ENCODE peak calls at places on chromosomes 16 and 17, in ten cellular contexts. One of them, this sample, is unnamed.

GRCh38 chr17:17051791-17052461 is 9.7 kb downstream of the MPRIP start:
- DNase-seq in transverse colon: peak
- DNase-seq in HepG2: peak
- DNase-seq in prostate gland: no peak
- DNase-seq in endothelial cell of umbilical vein: no peak
- DNase-seq in esophagus muscularis mucosa: no peak
- DNase-seq in breast epithelium: no peak
- DNase-seq in stomach: peak
- DNase-seq in GM12891: no peak
- DNase-seq in suprapubic skin: no peak
- DNase-seq in this sample: peak

GRCh38 chr17:27396941-27397340 is 59.3 kb upstream of the KSR1 start:
- DNase-seq in transverse colon: no peak
- DNase-seq in HepG2: no peak
- DNase-seq in prostate gland: no peak
- DNase-seq in endothelial cell of umbilical vein: no peak
- DNase-seq in esophagus muscularis mucosa: no peak
- DNase-seq in breast epithelium: peak
- DNase-seq in stomach: no peak
- DNase-seq in GM12891: no peak
- DNase-seq in suprapubic skin: no peak
- DNase-seq in this sample: no peak

GRCh38 chr17:50093807-50094206 is 1.3 kb upstream of the PDK2 start:
- DNase-seq in transverse colon: no peak
- DNase-seq in HepG2: no peak
- DNase-seq in prostate gland: no peak
- DNase-seq in endothelial cell of umbilical vein: no peak
- DNase-seq in esophagus muscularis mucosa: no peak
- DNase-seq in breast epithelium: no peak
- DNase-seq in stomach: no peak
- DNase-seq in GM12891: no peak
- DNase-seq in suprapubic skin: no peak
- DNase-seq in this sample: no peak

GRCh38 chr16:86982347-86982596 is 334.9 kb downstream of the C16orf95 start:
- DNase-seq in transverse colon: no peak
- DNase-seq in HepG2: no peak
- DNase-seq in prostate gland: no peak
- DNase-seq in endothelial cell of umbilical vein: no peak
- DNase-seq in esophagus muscularis mucosa: no peak
- DNase-seq in breast epithelium: no peak
- DNase-seq in stomach: no peak
- DNase-seq in GM12891: no peak
- DNase-seq in suprapubic skin: no peak
- DNase-seq in this sample: no peak

GRCh38 chr16:80084614-80085013 is 456.2 kb upstream of the DYNLRB2 start:
- DNase-seq in transverse colon: peak
- DNase-seq in HepG2: peak
- DNase-seq in prostate gland: peak
- DNase-seq in endothelial cell of umbilical vein: no peak
- DNase-seq in esophagus muscularis mucosa: no peak
- DNase-seq in breast epithelium: peak
- DNase-seq in stomach: peak
- DNase-seq in GM12891: no peak
- DNase-seq in suprapubic skin: peak
- DNase-seq in this sample: no peak

GRCh38 chr17:73066148-73066884 is 26.2 kb downstream of the SLC39A11 start:
- DNase-seq in transverse colon: no peak
- DNase-seq in HepG2: no peak
- DNase-seq in prostate gland: no peak
- DNase-seq in endothelial cell of umbilical vein: no peak
- DNase-seq in esophagus muscularis mucosa: no peak
- DNase-seq in breast epithelium: no peak
- DNase-seq in stomach: no peak
- DNase-seq in GM12891: no peak
- DNase-seq in suprapubic skin: no peak
- DNase-seq in this sample: no peak

GRCh38 chr17:50556803-50557202 is 3.7 kb upstream of the CACNA1G start:
- DNase-seq in transverse colon: no peak
- DNase-seq in HepG2: no peak
- DNase-seq in prostate gland: no peak
- DNase-seq in endothelial cell of umbilical vein: no peak
- DNase-seq in esophagus muscularis mucosa: no peak
- DNase-seq in breast epithelium: no peak
- DNase-seq in stomach: peak
- DNase-seq in GM12891: no peak
- DNase-seq in suprapubic skin: no peak
- DNase-seq in this sample: no peak

GRCh38 chr17:5555254-5555653 is 29.1 kb downstream of the NLRP1 start:
- DNase-seq in transverse colon: no peak
- DNase-seq in HepG2: no peak
- DNase-seq in prostate gland: no peak
- DNase-seq in endothelial cell of umbilical vein: no peak
- DNase-seq in esophagus muscularis mucosa: peak
- DNase-seq in breast epithelium: no peak
- DNase-seq in stomach: no peak
- DNase-seq in GM12891: no peak
- DNase-seq in suprapubic skin: peak
- DNase-seq in this sample: no peak

GRCh38 chr16:30434852-30435251 is 5.0 kb upstream of the DCTPP1 start:
- DNase-seq in transverse colon: no peak
- DNase-seq in HepG2: no peak
- DNase-seq in prostate gland: no peak
- DNase-seq in endothelial cell of umbilical vein: no peak
- DNase-seq in esophagus muscularis mucosa: no peak
- DNase-seq in breast epithelium: no peak
- DNase-seq in stomach: no peak
- DNase-seq in GM12891: no peak
- DNase-seq in suprapubic skin: no peak
- DNase-seq in this sample: no peak

GRCh38 chr17:72422505-72423285 is 301.9 kb downstream of the SOX9 start:
- DNase-seq in transverse colon: peak
- DNase-seq in HepG2: peak
- DNase-seq in prostate gland: no peak
- DNase-seq in endothelial cell of umbilical vein: peak
- DNase-seq in esophagus muscularis mucosa: no peak
- DNase-seq in breast epithelium: peak
- DNase-seq in stomach: peak
- DNase-seq in GM12891: peak
- DNase-seq in suprapubic skin: peak
- DNase-seq in this sample: no peak

GRCh38 chr17:7296189-7296861 is 1.9 kb upstream of the YBX2 start:
- DNase-seq in transverse colon: peak
- DNase-seq in HepG2: peak
- DNase-seq in prostate gland: peak
- DNase-seq in endothelial cell of umbilical vein: peak
- DNase-seq in esophagus muscularis mucosa: peak
- DNase-seq in breast epithelium: peak
- DNase-seq in stomach: peak
- DNase-seq in GM12891: peak
- DNase-seq in suprapubic skin: peak
- DNase-seq in this sample: peak

GRCh38 chr17:9549215-9549614 is 26.4 kb downstream of the STX8 start:
- DNase-seq in transverse colon: no peak
- DNase-seq in HepG2: no peak
- DNase-seq in prostate gland: no peak
- DNase-seq in endothelial cell of umbilical vein: no peak
- DNase-seq in esophagus muscularis mucosa: no peak
- DNase-seq in breast epithelium: no peak
- DNase-seq in stomach: no peak
- DNase-seq in GM12891: no peak
- DNase-seq in suprapubic skin: no peak
- DNase-seq in this sample: no peak

GRCh38 chr16:52657924-52658323 is 111.0 kb upstream of the TOX3 start:
- DNase-seq in transverse colon: no peak
- DNase-seq in HepG2: no peak
- DNase-seq in prostate gland: no peak
- DNase-seq in endothelial cell of umbilical vein: no peak
- DNase-seq in esophagus muscularis mucosa: peak
- DNase-seq in breast epithelium: no peak
- DNase-seq in stomach: no peak
- DNase-seq in GM12891: no peak
- DNase-seq in suprapubic skin: no peak
- DNase-seq in this sample: no peak

GRCh38 chr17:62597920-62598319 is 29.6 kb upstream of the MRC2 start:
- DNase-seq in transverse colon: no peak
- DNase-seq in HepG2: no peak
- DNase-seq in prostate gland: no peak
- DNase-seq in endothelial cell of umbilical vein: no peak
- DNase-seq in esophagus muscularis mucosa: no peak
- DNase-seq in breast epithelium: no peak
- DNase-seq in stomach: no peak
- DNase-seq in GM12891: no peak
- DNase-seq in suprapubic skin: peak
- DNase-seq in this sample: no peak

GRCh38 chr16:25151996-25152395 is 40.5 kb downstream of the LCMT1 start:
- DNase-seq in transverse colon: no peak
- DNase-seq in HepG2: no peak
- DNase-seq in prostate gland: no peak
- DNase-seq in endothelial cell of umbilical vein: no peak
- DNase-seq in esophagus muscularis mucosa: no peak
- DNase-seq in breast epithelium: no peak
- DNase-seq in stomach: no peak
- DNase-seq in GM12891: no peak
- DNase-seq in suprapubic skin: no peak
- DNase-seq in this sample: no peak

GRCh38 chr16:88924834-88925539 is 52.0 kb downstream of the CBFA2T3 start:
- DNase-seq in transverse colon: no peak
- DNase-seq in HepG2: peak
- DNase-seq in prostate gland: no peak
- DNase-seq in endothelial cell of umbilical vein: peak
- DNase-seq in esophagus muscularis mucosa: no peak
- DNase-seq in breast epithelium: no peak
- DNase-seq in stomach: no peak
- DNase-seq in GM12891: peak
- DNase-seq in suprapubic skin: no peak
- DNase-seq in this sample: peak

GRCh38 chr16:84687715-84688114 is 12.1 kb upstream of the USP10 start:
- DNase-seq in transverse colon: no peak
- DNase-seq in HepG2: no peak
- DNase-seq in prostate gland: no peak
- DNase-seq in endothelial cell of umbilical vein: peak
- DNase-seq in esophagus muscularis mucosa: no peak
- DNase-seq in breast epithelium: no peak
- DNase-seq in stomach: no peak
- DNase-seq in GM12891: no peak
- DNase-seq in suprapubic skin: no peak
- DNase-seq in this sample: no peak

GRCh38 chr17:57245786-57246185 is 10.5 kb upstream of the MSI2 start:
- DNase-seq in transverse colon: no peak
- DNase-seq in HepG2: no peak
- DNase-seq in prostate gland: no peak
- DNase-seq in endothelial cell of umbilical vein: no peak
- DNase-seq in esophagus muscularis mucosa: no peak
- DNase-seq in breast epithelium: no peak
- DNase-seq in stomach: no peak
- DNase-seq in GM12891: no peak
- DNase-seq in suprapubic skin: no peak
- DNase-seq in this sample: no peak

GRCh38 chr16:21626659-21627277 is 25.6 kb downstream of the IGSF6 start:
- DNase-seq in transverse colon: no peak
- DNase-seq in HepG2: peak
- DNase-seq in prostate gland: no peak
- DNase-seq in endothelial cell of umbilical vein: peak
- DNase-seq in esophagus muscularis mucosa: no peak
- DNase-seq in breast epithelium: no peak
- DNase-seq in stomach: no peak
- DNase-seq in GM12891: no peak
- DNase-seq in suprapubic skin: peak
- DNase-seq in this sample: no peak

GRCh38 chr17:38579934-38580333 is 25.8 kb downstream of the SRCIN1 start:
- DNase-seq in transverse colon: no peak
- DNase-seq in HepG2: peak
- DNase-seq in prostate gland: no peak
- DNase-seq in endothelial cell of umbilical vein: no peak
- DNase-seq in esophagus muscularis mucosa: no peak
- DNase-seq in breast epithelium: no peak
- DNase-seq in stomach: peak
- DNase-seq in GM12891: no peak
- DNase-seq in suprapubic skin: no peak
- DNase-seq in this sample: no peak

GRCh38 chr16:86150646-86151371 is 251.8 kb downstream of the IRF8 start:
- DNase-seq in transverse colon: no peak
- DNase-seq in HepG2: no peak
- DNase-seq in prostate gland: no peak
- DNase-seq in endothelial cell of umbilical vein: no peak
- DNase-seq in esophagus muscularis mucosa: no peak
- DNase-seq in breast epithelium: no peak
- DNase-seq in stomach: no peak
- DNase-seq in GM12891: no peak
- DNase-seq in suprapubic skin: no peak
- DNase-seq in this sample: no peak

GRCh38 chr17:21214015-21214776 is at the start of gene TMEM11:
- DNase-seq in transverse colon: peak
- DNase-seq in HepG2: peak
- DNase-seq in prostate gland: peak
- DNase-seq in endothelial cell of umbilical vein: peak
- DNase-seq in esophagus muscularis mucosa: peak
- DNase-seq in breast epithelium: peak
- DNase-seq in stomach: peak
- DNase-seq in GM12891: peak
- DNase-seq in suprapubic skin: peak
- DNase-seq in this sample: peak
- TF ChIP-seq POLR2AphosphoS5 in transverse colon: peak
- TF ChIP-seq POLR2AphosphoS5 in HepG2: peak
- TF ChIP-seq POLR2AphosphoS5 in prostate gland: peak
- TF ChIP-seq POLR2AphosphoS5 in endothelial cell of umbilical vein: peak
- TF ChIP-seq POLR2AphosphoS5 in esophagus muscularis mucosa: peak
- TF ChIP-seq POLR2AphosphoS5 in breast epithelium: peak
- TF ChIP-seq POLR2AphosphoS5 in stomach: peak
- TF ChIP-seq POLR2AphosphoS5 in GM12891: peak
- TF ChIP-seq POLR2AphosphoS5 in suprapubic skin: peak
- TF ChIP-seq POLR2AphosphoS5 in this sample: peak

GRCh38 chr17:58263773-58264172 is 17.0 kb downstream of the MPO start:
- DNase-seq in transverse colon: no peak
- DNase-seq in HepG2: no peak
- DNase-seq in prostate gland: no peak
- DNase-seq in endothelial cell of umbilical vein: no peak
- DNase-seq in esophagus muscularis mucosa: peak
- DNase-seq in breast epithelium: no peak
- DNase-seq in stomach: no peak
- DNase-seq in GM12891: no peak
- DNase-seq in suprapubic skin: no peak
- DNase-seq in this sample: peak
- TF ChIP-seq POLR2A in transverse colon: no peak
- TF ChIP-seq POLR2A in HepG2: no peak
- TF ChIP-seq POLR2A in prostate gland: no peak
- TF ChIP-seq POLR2A in endothelial cell of umbilical vein: no peak
- TF ChIP-seq POLR2A in esophagus muscularis mucosa: no peak
- TF ChIP-seq POLR2A in breast epithelium: no peak
- TF ChIP-seq POLR2A in stomach: no peak
- TF ChIP-seq POLR2A in GM12891: no peak
- TF ChIP-seq POLR2A in suprapubic skin: no peak
- TF ChIP-seq POLR2A in this sample: no peak

GRCh38 chr17:74544991-74545441 is 899 bp downstream of the CD300C start:
- DNase-seq in transverse colon: no peak
- DNase-seq in HepG2: no peak
- DNase-seq in prostate gland: no peak
- DNase-seq in endothelial cell of umbilical vein: no peak
- DNase-seq in esophagus muscularis mucosa: no peak
- DNase-seq in breast epithelium: no peak
- DNase-seq in stomach: no peak
- DNase-seq in GM12891: no peak
- DNase-seq in suprapubic skin: no peak
- DNase-seq in this sample: no peak
- TF ChIP-seq POLR2AphosphoS5 in transverse colon: no peak
- TF ChIP-seq POLR2AphosphoS5 in HepG2: no peak
- TF ChIP-seq POLR2AphosphoS5 in prostate gland: no peak
- TF ChIP-seq POLR2AphosphoS5 in endothelial cell of umbilical vein: no peak
- TF ChIP-seq POLR2AphosphoS5 in esophagus muscularis mucosa: no peak
- TF ChIP-seq POLR2AphosphoS5 in breast epithelium: no peak
- TF ChIP-seq POLR2AphosphoS5 in stomach: no peak
- TF ChIP-seq POLR2AphosphoS5 in GM12891: no peak
- TF ChIP-seq POLR2AphosphoS5 in suprapubic skin: no peak
- TF ChIP-seq POLR2AphosphoS5 in this sample: no peak

GRCh38 chr17:43368740-43369506 is 29.9 kb upstream of the ARL4D start:
- DNase-seq in transverse colon: peak
- DNase-seq in HepG2: peak
- DNase-seq in prostate gland: peak
- DNase-seq in endothelial cell of umbilical vein: peak
- DNase-seq in esophagus muscularis mucosa: peak
- DNase-seq in breast epithelium: peak
- DNase-seq in stomach: peak
- DNase-seq in GM12891: no peak
- DNase-seq in suprapubic skin: peak
- DNase-seq in this sample: peak
- TF ChIP-seq POLR2A in transverse colon: peak
- TF ChIP-seq POLR2A in HepG2: peak
- TF ChIP-seq POLR2A in prostate gland: peak
- TF ChIP-seq POLR2A in endothelial cell of umbilical vein: no peak
- TF ChIP-seq POLR2A in esophagus muscularis mucosa: no peak
- TF ChIP-seq POLR2A in breast epithelium: peak
- TF ChIP-seq POLR2A in stomach: no peak
- TF ChIP-seq POLR2A in GM12891: peak
- TF ChIP-seq POLR2A in suprapubic skin: peak
- TF ChIP-seq POLR2A in this sample: no peak

This sample was measured in spleen.